ENCODE peak calls at places on chromosome 13, in nine cellular contexts. K, N, T, F, U, B, D, A and Z are unnamed samples.

GRCh38 chr13:76937416-76937815 is 10.9 kb upstream of the ACOD1 start:
- DNase-seq in K (no peak), N (no peak), T (no peak), F (no peak), U (no peak), B (no peak), D (peak; percentile 35), A (no peak), Z (no peak)

GRCh38 chr13:48819889-48820288 is 155.8 kb upstream of the FNDC3A start:
- DNase-seq in K (no peak), N (no peak), T (no peak), F (no peak), U (no peak), B (peak; percentile 24), D (no peak), A (no peak), Z (no peak)

GRCh38 chr13:112078879-112079526 is 12.1 kb downstream of the SOX1 start:
- DNase-seq in K (no peak), N (no peak), T (no peak), F (no peak), U (no peak), B (no peak), D (no peak), A (no peak), Z (no peak)

GRCh38 chr13:34435338-34435737 is 506.7 kb upstream of the NBEA start:
- DNase-seq in K (no peak), N (no peak), T (no peak), F (no peak), U (no peak), B (no peak), D (peak; percentile 38), A (peak; percentile 16), Z (no peak)

GRCh38 chr13:65679240-65679639 is 1550.9 kb downstream of the PCDH9 start:
- DNase-seq in K (no peak), N (no peak), T (no peak), F (no peak), U (no peak), B (no peak), D (no peak), A (no peak), Z (no peak)

GRCh38 chr13:48188129-48188528 is 44.9 kb upstream of the ITM2B start:
- DNase-seq in K (no peak), N (no peak), T (no peak), F (no peak), U (no peak), B (no peak), D (no peak), A (no peak), Z (no peak)

GRCh38 chr13:62684359-62684758 is 1268.7 kb upstream of the PCDH20 start:
- DNase-seq in K (no peak), N (no peak), T (no peak), F (no peak), U (no peak), B (no peak), D (no peak), A (no peak), Z (no peak)

GRCh38 chr13:88764103-88764502 is 1092.9 kb downstream of the SLITRK5 start:
- DNase-seq in K (peak; percentile 14), N (no peak), T (no peak), F (no peak), U (no peak), B (no peak), D (no peak), A (peak; percentile 83), Z (no peak)

GRCh38 chr13:113082198-113083021 is 23.2 kb upstream of the F7 start:
- DNase-seq in K (no peak), N (no peak), T (no peak), F (no peak), U (no peak), B (no peak), D (no peak), A (no peak), Z (no peak)

GRCh38 chr13:24208314-24208713 is 47.8 kb downstream of the SPATA13 start:
- DNase-seq in K (no peak), N (no peak), T (no peak), F (no peak), U (no peak), B (no peak), D (peak; percentile 46), A (no peak), Z (no peak)

GRCh38 chr13:93235258-93236015 is 8.8 kb downstream of the GPC6 start:
- DNase-seq in K (no peak), N (no peak), T (no peak), F (no peak), U (no peak), B (no peak), D (no peak), A (no peak), Z (no peak)

GRCh38 chr13:93079294-93079693 is 147.3 kb upstream of the GPC6 start:
- DNase-seq in K (no peak), N (no peak), T (no peak), F (no peak), U (no peak), B (no peak), D (no peak), A (peak; percentile 7), Z (no peak)

GRCh38 chr13:46749951-46750350 is 47.0 kb downstream of the ESD start:
- DNase-seq in K (no peak), N (no peak), T (no peak), F (no peak), U (no peak), B (no peak), D (no peak), A (no peak), Z (no peak)

GRCh38 chr13:32432856-32433255 is 4.9 kb upstream of the N4BP2L1 start:
- DNase-seq in K (no peak), N (no peak), T (no peak), F (no peak), U (no peak), B (no peak), D (no peak), A (no peak), Z (no peak)

GRCh38 chr13:72648513-72649065 is 78.8 kb downstream of the MZT1 start:
- DNase-seq in K (peak; percentile 29), N (no peak), T (no peak), F (no peak), U (no peak), B (no peak), D (peak; percentile 4), A (peak; percentile 62), Z (no peak)

GRCh38 chr13:35630551-35631275 is 154.2 kb upstream of the MAB21L1 start:
- DNase-seq in K (peak; percentile 69), N (peak; percentile 47), T (no peak), F (no peak), U (no peak), B (no peak), D (peak; percentile 61), A (peak; percentile 94), Z (no peak)

GRCh38 chr13:97858161-97858560 is 95.3 kb upstream of the IPO5 start:
- DNase-seq in K (no peak), N (no peak), T (no peak), F (no peak), U (no peak), B (no peak), D (no peak), A (no peak), Z (no peak)

GRCh38 chr13:72246396-72246795 is 379.4 kb upstream of the DACH1 start:
- DNase-seq in K (no peak), N (no peak), T (no peak), F (no peak), U (no peak), B (no peak), D (no peak), A (no peak), Z (no peak)

GRCh38 chr13:88074794-88075509 is 403.8 kb downstream of the SLITRK5 start:
- DNase-seq in K (no peak), N (no peak), T (no peak), F (no peak), U (no peak), B (no peak), D (no peak), A (no peak), Z (no peak)

GRCh38 chr13:23955064-23955463 is 57.8 kb upstream of the C1QTNF9B start:
- DNase-seq in K (no peak), N (no peak), T (no peak), F (no peak), U (no peak), B (no peak), D (no peak), A (no peak), Z (no peak)

GRCh38 chr13:23610966-23611486 is 40.8 kb downstream of the TNFRSF19 start:
- DNase-seq in K (no peak), N (no peak), T (no peak), F (no peak), U (no peak), B (no peak), D (no peak), A (no peak), Z (no peak)

GRCh38 chr13:99307247-99307646 is at the start of gene GPR183:
- DNase-seq in K (no peak), N (no peak), T (no peak), F (no peak), U (no peak), B (no peak), D (no peak), A (no peak), Z (no peak)

GRCh38 chr13:90534617-90535340 is 812.7 kb upstream of the MIR17HG start:
- DNase-seq in K (no peak), N (no peak), T (no peak), F (no peak), U (no peak), B (no peak), D (no peak), A (no peak), Z (no peak)

GRCh38 chr13:44934724-44935123 is 54.5 kb downstream of the NUFIP1 start:
- DNase-seq in K (no peak), N (no peak), T (no peak), F (no peak), U (no peak), B (no peak), D (no peak), A (no peak), Z (no peak)

GRCh38 chr13:36986462-36987240 is 12.5 kb downstream of the ALG5 start:
- DNase-seq in K (no peak), N (no peak), T (no peak), F (no peak), U (no peak), B (no peak), D (no peak), A (no peak), Z (no peak)

GRCh38 chr13:95485045-95485517 is 67.4 kb upstream of the CLDN10 start:
- DNase-seq in K (no peak), N (no peak), T (no peak), F (no peak), U (no peak), B (no peak), D (peak; percentile 34), A (peak; percentile 42), Z (no peak)

GRCh38 chr13:40342901-40343300 is 323.5 kb downstream of the FOXO1 start:
- DNase-seq in K (no peak), N (no peak), T (no peak), F (no peak), U (no peak), B (no peak), D (no peak), A (no peak), Z (no peak)

GRCh38 chr13:45823583-45823982 is 28.0 kb downstream of the SIAH3 start:
- DNase-seq in K (no peak), N (no peak), T (no peak), F (no peak), U (no peak), B (no peak), D (no peak), A (no peak), Z (no peak)

GRCh38 chr13:26401069-26401468 is 147.1 kb downstream of the CDK8 start:
- DNase-seq in K (no peak), N (no peak), T (no peak), F (no peak), U (no peak), B (no peak), D (no peak), A (no peak), Z (no peak)

GRCh38 chr13:95420501-95420900 is 119.2 kb upstream of the ABCC4 start:
- DNase-seq in K (no peak), N (no peak), T (no peak), F (no peak), U (no peak), B (no peak), D (no peak), A (no peak), Z (no peak)

GRCh38 chr13:95437561-95437960 is 115.0 kb upstream of the CLDN10 start:
- DNase-seq in K (no peak), N (no peak), T (no peak), F (no peak), U (no peak), B (no peak), D (peak; percentile 4), A (peak; percentile 15), Z (no peak)